ENCODE peak calls at places on chromosome 2, in nine cellular contexts. B is AG04450, X is PC-9, Z is colonic mucosa, R is left ventricle myocardium inferior, T is vagina, A is neural progenitor cell, V is brain microvascular endothelial cell, L is aorta. U is an unnamed sample.

GRCh38 chr2:128921740-128922139 is 603.1 kb upstream of the HS6ST1 start:
- DNase-seq in X (no peak), Z (no peak), T (no peak), L (no peak), B (no peak), R (no peak), A (no peak), V (no peak), U (no peak)

GRCh38 chr2:43318791-43319190 is 92.4 kb upstream of the ZFP36L2 start:
- DNase-seq in A (no peak), B (peak), Z (no peak), V (no peak), T (no peak), R (no peak), L (no peak), X (no peak), U (no peak)

GRCh38 chr2:147511491-147511948 is 333.3 kb upstream of the ACVR2A start:
- DNase-seq in L (peak), V (peak), Z (no peak), X (no peak), B (no peak), T (no peak), R (peak), A (no peak), U (no peak)

GRCh38 chr2:127146820-127147502 is 40.0 kb upstream of the BIN1 start:
- DNase-seq in B (no peak), V (no peak), R (no peak), T (no peak), L (no peak), X (no peak), A (peak), Z (no peak), U (no peak)

GRCh38 chr2:237519506-237520245 is 32.6 kb downstream of the MLPH start:
- DNase-seq in Z (no peak), X (no peak), L (no peak), A (no peak), R (no peak), B (no peak), T (no peak), V (no peak), U (no peak)

GRCh38 chr2:150528861-150529801 is 41.7 kb upstream of the RND3 start:
- DNase-seq in X (no peak), A (peak), T (no peak), Z (no peak), B (no peak), R (no peak), L (no peak), V (peak), U (no peak)

GRCh38 chr2:180231015-180231414 is 223.9 kb upstream of the CWC22 start:
- DNase-seq in Z (no peak), T (no peak), V (no peak), L (no peak), A (peak), X (no peak), B (no peak), R (no peak), U (no peak)

GRCh38 chr2:54666131-54666637 is 57.3 kb upstream of the EML6 start:
- DNase-seq in T (no peak), A (no peak), R (peak), X (peak), V (peak), Z (no peak), L (no peak), B (no peak), U (no peak)

GRCh38 chr2:127025357-127026062 is 81.4 kb downstream of the BIN1 start:
- DNase-seq in Z (peak), R (peak), B (peak), V (peak), A (peak), T (peak), L (peak), X (no peak), U (no peak)

GRCh38 chr2:109289823-109290222 is 160.8 kb downstream of the SH3RF3 start:
- DNase-seq in X (no peak), B (no peak), A (no peak), Z (no peak), R (no peak), T (no peak), L (no peak), V (no peak), U (no peak)

GRCh38 chr2:119049968-119050657 is 108.1 kb downstream of the MARCO start:
- DNase-seq in L (no peak), B (no peak), X (no peak), T (no peak), V (no peak), R (no peak), Z (no peak), A (peak), U (no peak)

GRCh38 chr2:181457741-181458425 is 697 bp downstream of the ITGA4 start:
- DNase-seq in L (peak), B (peak), Z (peak), V (peak), X (no peak), R (peak), T (no peak), A (peak), U (peak)

GRCh38 chr2:226660524-226660923 is 139.1 kb downstream of the IRS1 start:
- DNase-seq in R (peak), T (no peak), Z (peak), V (peak), A (no peak), B (peak), L (peak), X (no peak), U (no peak)

GRCh38 chr2:146094185-146094584 is 1574.3 kb upstream of the ZEB2 start:
- DNase-seq in V (no peak), A (no peak), R (no peak), X (no peak), T (no peak), L (no peak), B (no peak), Z (no peak), U (no peak)

GRCh38 chr2:241111443-241111810 is 9.3 kb upstream of the MTERF4 start:
- DNase-seq in L (no peak), V (no peak), X (no peak), R (no peak), Z (no peak), A (no peak), B (no peak), T (no peak), U (no peak)

GRCh38 chr2:73385486-73386341 is at the start of gene ALMS1:
- DNase-seq in Z (peak), R (peak), B (peak), L (peak), X (peak), V (peak), A (peak), T (no peak), U (peak)

GRCh38 chr2:223952280-223952968 is 4.8 kb upstream of the MRPL44 start:
- DNase-seq in T (no peak), V (no peak), X (no peak), R (no peak), B (no peak), Z (no peak), A (peak), L (no peak), U (no peak)

GRCh38 chr2:54575379-54575888 is 119.3 kb downstream of the SPTBN1 start:
- DNase-seq in Z (no peak), T (no peak), L (no peak), A (no peak), B (no peak), X (no peak), V (no peak), R (no peak), U (peak)

GRCh38 chr2:238139841-238140439 is 1.5 kb downstream of the KLHL30 start:
- DNase-seq in L (no peak), A (no peak), V (no peak), X (no peak), B (no peak), R (no peak), Z (no peak), T (no peak), U (no peak)

GRCh38 chr2:50346586-50347351 is 685.2 kb downstream of the NRXN1 start:
- DNase-seq in L (no peak), X (no peak), Z (no peak), B (no peak), A (peak), T (no peak), R (no peak), V (no peak), U (peak)

GRCh38 chr2:50345691-50346090 is 686.2 kb downstream of the NRXN1 start:
- DNase-seq in T (no peak), A (no peak), V (no peak), B (no peak), X (no peak), R (no peak), Z (no peak), L (no peak), U (no peak)

GRCh38 chr2:50344509-50345106 is 687.3 kb downstream of the NRXN1 start:
- DNase-seq in A (peak), T (no peak), X (no peak), R (no peak), B (no peak), Z (no peak), V (no peak), L (no peak), U (no peak)

GRCh38 chr2:50347355-50348044 is 684.4 kb downstream of the NRXN1 start:
- DNase-seq in B (no peak), R (no peak), T (no peak), X (no peak), L (no peak), A (peak), V (no peak), Z (no peak), U (peak)

GRCh38 chr2:50346104-50346503 is 685.8 kb downstream of the NRXN1 start:
- DNase-seq in R (no peak), T (no peak), A (peak), X (no peak), V (no peak), L (no peak), B (no peak), Z (no peak), U (peak)
- H3K4me3 ChIP-seq in R (no peak), T (no peak), A (peak), X (no peak), V (no peak), L (no peak), B (no peak), Z (no peak), U (no peak)

DNA sequence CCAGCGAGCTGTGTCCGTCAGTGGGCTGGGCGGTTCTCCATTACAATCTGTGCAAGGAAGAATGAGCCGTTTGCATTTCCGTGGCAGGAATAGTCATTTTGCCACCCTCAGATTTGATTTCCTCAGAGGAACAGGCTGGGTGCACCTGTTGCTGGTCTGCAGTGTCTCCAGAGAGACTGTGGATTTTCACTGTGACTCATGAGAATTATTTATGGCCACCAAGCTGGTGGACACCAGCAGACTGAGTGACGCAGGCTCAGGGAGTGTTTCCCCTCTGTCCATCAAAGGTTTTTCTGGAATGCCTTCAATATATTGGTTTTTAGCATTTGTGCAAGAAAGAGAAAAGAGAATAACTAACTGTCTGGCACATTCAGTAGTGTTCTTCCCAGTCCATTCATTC is 39.7 kb downstream of the PRKCE start:
- DNase-seq in V (no peak), L (no peak), R (no peak), A (no peak), Z (no peak), X (no peak), T (no peak), B (no peak), U (no peak)
- H3K4me3 ChIP-seq in V (no peak), L (no peak), R (no peak), A (no peak), Z (no peak), X (no peak), T (no peak), B (no peak), U (no peak)

GRCh38 chr2:233064526-233065199 is 4.5 kb downstream of the INPP5D start:
- DNase-seq in V (no peak), L (no peak), B (no peak), X (no peak), A (no peak), Z (no peak), R (no peak), T (no peak), U (no peak)

GRCh38 chr2:233063976-233064411 is 3.9 kb downstream of the INPP5D start:
- DNase-seq in B (no peak), R (no peak), L (peak), V (no peak), X (no peak), Z (no peak), T (no peak), A (no peak), U (no peak)

GRCh38 chr2:233062946-233063268 is 2.8 kb downstream of the INPP5D start:
- DNase-seq in X (no peak), Z (no peak), A (no peak), V (no peak), T (no peak), R (no peak), B (no peak), L (no peak), U (no peak)

GRCh38 chr2:233062447-233062842 is 2.3 kb downstream of the INPP5D start:
- DNase-seq in L (no peak), X (no peak), R (no peak), B (no peak), V (no peak), T (no peak), Z (no peak), A (no peak), U (no peak)

GRCh38 chr2:233063269-233063975 is 3.3 kb downstream of the INPP5D start:
- DNase-seq in X (no peak), L (no peak), B (no peak), V (no peak), R (no peak), A (peak), T (no peak), Z (no peak), U (no peak)
- H3K4me3 ChIP-seq in X (no peak), L (no peak), B (no peak), V (no peak), R (peak), A (no peak), T (no peak), Z (no peak), U (no peak)

GRCh38 chr2:121470917-121471316 is 59.8 kb upstream of the RNU4ATAC start:
- DNase-seq in V (no peak), T (no peak), R (no peak), A (no peak), X (no peak), Z (no peak), L (no peak), B (no peak), U (no peak)

GRCh38 chr2:121473502-121473901 is 57.2 kb upstream of the RNU4ATAC start:
- DNase-seq in A (no peak), X (no peak), T (no peak), B (no peak), R (no peak), V (no peak), L (no peak), Z (no peak), U (no peak)

GRCh38 chr2:121469361-121469760 is 61.3 kb upstream of the RNU4ATAC start:
- DNase-seq in L (no peak), R (no peak), A (no peak), X (no peak), B (no peak), Z (no peak), V (no peak), T (no peak), U (no peak)

GRCh38 chr2:121471571-121472464 is 58.9 kb upstream of the RNU4ATAC start:
- DNase-seq in Z (no peak), A (no peak), B (peak), L (no peak), R (no peak), V (peak), T (no peak), X (no peak), U (no peak)

GRCh38 chr2:121472465-121472993 is 58.2 kb upstream of the RNU4ATAC start:
- DNase-seq in R (no peak), T (no peak), X (no peak), Z (no peak), A (no peak), V (no peak), B (no peak), L (no peak), U (no peak)
- H3K4me3 ChIP-seq in R (no peak), T (no peak), X (no peak), Z (no peak), A (no peak), V (no peak), B (no peak), L (no peak), U (no peak)

DNA sequence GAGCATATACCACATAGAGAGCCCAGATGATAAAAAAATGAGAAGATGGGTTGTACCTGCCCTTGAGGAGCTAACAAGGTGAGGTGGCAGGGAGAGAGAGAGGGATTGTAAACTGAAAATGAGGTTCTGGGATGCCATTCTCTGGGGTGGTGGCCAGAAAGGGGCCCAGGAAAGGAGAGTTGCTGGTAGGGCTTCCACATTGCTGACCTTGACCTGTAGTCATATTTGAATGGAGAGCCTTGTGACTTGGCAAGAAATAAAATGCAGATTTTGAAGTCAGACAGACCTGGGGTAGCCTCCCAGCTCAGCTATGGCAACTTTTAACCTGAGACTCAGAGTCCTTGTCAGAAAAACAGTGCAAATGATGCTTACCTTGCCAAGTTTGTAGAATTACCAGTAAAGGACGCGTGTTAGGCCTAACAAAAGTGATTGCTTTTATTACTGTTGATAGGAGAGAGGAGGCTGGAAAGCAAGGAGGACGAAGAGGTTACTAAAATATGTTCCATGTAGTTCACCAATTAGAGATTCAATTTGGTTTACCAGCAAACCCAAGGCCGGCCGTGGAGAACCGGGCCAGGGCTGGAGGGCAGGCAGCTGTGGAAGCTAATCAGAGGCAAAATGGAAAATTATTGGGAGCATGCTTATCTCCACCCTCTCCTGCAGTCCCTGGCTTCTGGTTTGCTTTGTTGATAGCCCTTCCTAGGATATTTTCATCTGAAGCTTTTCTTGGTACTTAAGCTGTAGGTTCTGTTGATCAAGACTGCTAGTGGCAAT is 3.9 kb downstream of the NPAS2 start:
- DNase-seq in A (no peak), X (no peak), V (no peak), L (no peak), B (no peak), T (no peak), Z (no peak), R (no peak), U (no peak)
- H3K4me3 ChIP-seq in A (no peak), X (peak), V (no peak), L (no peak), B (no peak), T (no peak), Z (no peak), R (no peak), U (no peak)

GRCh38 chr2:134225841-134226240 is 28.0 kb upstream of the MGAT5 start:
- DNase-seq in Z (no peak), B (no peak), V (no peak), R (no peak), L (no peak), X (no peak), T (no peak), A (peak), U (no peak)

GRCh38 chr2:134227666-134228065 is 26.2 kb upstream of the MGAT5 start:
- DNase-seq in B (no peak), Z (no peak), A (no peak), V (no peak), T (no peak), X (no peak), L (no peak), R (no peak), U (no peak)

GRCh38 chr2:134225173-134225572 is 28.7 kb upstream of the MGAT5 start:
- DNase-seq in V (no peak), A (no peak), Z (no peak), X (no peak), R (no peak), L (no peak), B (no peak), T (no peak), U (no peak)

GRCh38 chr2:134228493-134228903 is 25.4 kb upstream of the MGAT5 start:
- DNase-seq in R (no peak), Z (peak), L (no peak), V (no peak), X (no peak), B (no peak), T (no peak), A (no peak), U (no peak)

DNA sequence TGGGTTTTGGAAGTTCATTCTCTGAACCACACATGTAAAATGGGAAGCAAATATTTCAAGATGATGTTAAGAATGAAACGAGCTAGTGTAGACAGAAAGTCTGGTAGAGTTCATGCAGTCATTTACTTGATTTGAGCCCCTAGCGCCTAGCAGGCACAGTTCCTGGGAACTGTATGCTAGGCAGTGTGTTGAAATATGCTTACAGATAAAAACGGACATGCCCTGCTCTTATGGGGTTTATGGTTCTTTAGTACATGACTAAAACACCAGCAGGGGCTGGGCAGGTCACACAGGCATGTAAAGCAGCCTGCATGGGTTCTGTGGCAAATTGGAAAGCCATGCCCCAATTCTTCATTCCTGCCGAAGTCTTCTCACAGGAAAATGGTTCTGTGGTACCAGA is 27.3 kb upstream of the MGAT5 start:
- DNase-seq in X (no peak), T (no peak), R (no peak), L (no peak), V (no peak), Z (no peak), A (no peak), B (no peak), U (no peak)
- H3K4me3 ChIP-seq in X (no peak), T (no peak), R (no peak), L (no peak), V (no peak), Z (no peak), A (no peak), B (no peak), U (no peak)

DNA sequence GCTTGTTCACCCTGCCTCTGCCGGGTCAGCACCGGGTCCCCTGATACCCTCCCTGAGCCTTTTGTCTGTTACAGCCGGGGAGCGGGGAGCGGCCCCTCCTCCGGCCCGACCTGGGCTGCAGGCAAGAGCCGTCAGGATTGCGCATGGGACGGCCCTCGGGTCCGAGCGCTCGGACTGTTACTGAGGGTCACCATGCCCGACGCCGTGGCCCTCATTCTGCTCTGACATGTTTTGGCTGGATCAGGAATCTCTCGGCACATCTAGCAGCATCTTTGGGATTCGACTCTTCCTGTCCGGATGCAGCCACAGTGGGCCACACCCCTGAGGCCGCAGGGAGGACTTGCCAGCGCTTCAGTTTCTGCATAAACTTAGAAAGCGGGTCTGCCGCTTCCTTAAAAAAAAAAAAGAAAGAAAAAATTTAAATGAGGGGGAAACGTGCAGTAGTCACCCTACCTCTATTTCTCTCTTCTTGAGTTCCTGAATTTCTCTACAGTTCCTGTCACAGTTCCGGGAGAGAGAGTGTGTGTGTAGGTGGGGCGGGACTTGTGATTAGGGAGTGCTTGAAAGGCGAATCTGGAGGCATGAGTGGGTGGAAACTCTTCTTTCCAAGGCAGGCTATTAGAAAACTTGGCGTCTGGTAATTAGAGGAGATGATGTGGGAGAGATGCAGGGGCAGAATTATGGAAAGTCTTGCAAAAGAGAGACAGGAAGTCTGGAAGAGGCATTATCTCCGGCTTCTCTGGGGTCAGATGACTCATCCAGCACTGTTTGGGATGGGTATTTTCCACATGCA is 960 bp downstream of the TMEM87B start:
- DNase-seq in L (peak), X (peak), R (peak), B (peak), V (peak), T (no peak), Z (peak), A (peak), U (peak)
- H3K4me3 ChIP-seq in L (peak), X (peak), R (peak), B (peak), V (peak), T (peak), Z (peak), A (peak), U (peak)

GRCh38 chr2:200860092-200860795 is 4.2 kb downstream of the CLK1 start:
- DNase-seq in B (no peak), X (no peak), L (peak), R (no peak), A (no peak), V (peak), T (no peak), Z (no peak), U (no peak)
- H3K4me3 ChIP-seq in B (no peak), X (peak), L (no peak), R (peak), A (peak), V (no peak), T (peak), Z (peak), U (peak)

GRCh38 chr2:120734930-120735611 is 597 bp upstream of the GLI2 start:
- DNase-seq in R (no peak), A (peak), L (no peak), V (no peak), Z (peak), T (peak), X (no peak), B (no peak), U (no peak)
- H3K4me3 ChIP-seq in R (peak), A (peak), L (no peak), V (peak), Z (no peak), T (peak), X (peak), B (peak), U (peak)

U was measured in RWPE2.